ENCODE peak calls at places on chromosomes 7 and 10, in four cellular contexts. R is LHCN-M2, V is DMS 273 treated with DMSO at 0.1 percent for 48 hours, J is NCI-H748 treated with DMSO at 0.1 percent for 48 hours. F is an unnamed sample.

GRCh38 chr10:105770813-105771212 is 1129.7 kb downstream of the SORCS3 start:
- DNase-seq in R (no peak), V (no peak), J (no peak), F (no peak)

GRCh38 chr7:149725426-149725821 is 48.0 kb downstream of the ZNF467 start:
- DNase-seq in V (no peak), J (no peak), R (no peak), F (no peak)

GRCh38 chr7:44152971-44153947 is 12.1 kb upstream of the MYL7 start:
- DNase-seq in J (no peak), R (no peak), V (no peak), F (no peak)

GRCh38 chr10:117268258-117268657 is 27.3 kb downstream of the SLC18A2 start:
- DNase-seq in R (no peak), J (no peak), V (no peak), F (no peak)

GRCh38 chr7:70676243-70676642 is 455.7 kb upstream of the GALNT17 start:
- DNase-seq in J (no peak), V (no peak), R (no peak), F (no peak)

GRCh38 chr10:7797582-7797981 is 9.6 kb downstream of the ATP5F1C start:
- DNase-seq in J (no peak), V (no peak), R (peak), F (peak)

GRCh38 chr7:81140206-81140605 is 221.4 kb upstream of the SEMA3C start:
- DNase-seq in R (no peak), J (no peak), V (no peak), F (no peak)

GRCh38 chr10:129962092-129962494 is 2.0 kb downstream of the EBF3 start:
- DNase-seq in J (no peak), R (peak), V (no peak), F (no peak)

GRCh38 chr10:102524746-102525145 is 21.0 kb downstream of the SUFU start:
- DNase-seq in R (no peak), V (no peak), J (no peak), F (no peak)

GRCh38 chr10:89373916-89374711 is 3.7 kb upstream of the IFIT1B start:
- DNase-seq in J (no peak), V (no peak), R (peak), F (peak)

GRCh38 chr7:91373401-91373800 is 109.2 kb downstream of the FZD1 start:
- DNase-seq in V (no peak), R (no peak), J (no peak), F (no peak)

GRCh38 chr7:133484135-133484534 is 231.3 kb downstream of the EXOC4 start:
- DNase-seq in R (peak), V (peak), J (no peak), F (no peak)

GRCh38 chr7:112880786-112881418 is 90.7 kb upstream of the TMEM168 start:
- DNase-seq in R (no peak), V (no peak), J (no peak), F (no peak)

GRCh38 chr7:79453558-79454324 is at the start of gene MAGI2:
- DNase-seq in V (peak), J (peak), R (peak), F (peak)

GRCh38 chr10:70348228-70348850 is 34.1 kb downstream of the LRRC20 start:
- DNase-seq in V (no peak), R (peak), J (no peak), F (peak)

GRCh38 chr10:31404640-31405039 is 85.6 kb downstream of the ZEB1 start:
- DNase-seq in V (no peak), J (no peak), R (peak), F (peak)

GRCh38 chr7:80942261-80943041 is 23.6 kb upstream of the SEMA3C start:
- DNase-seq in J (no peak), V (peak), R (peak), F (peak)